ENCODE peak calls at places on chromosomes 16 and 17, in five cellular contexts. X is PC-9, M is IMR-90, R is SK-N-SH, S is fibroblast of lung. L is an unnamed sample.

GRCh38 chr16:55842369-55843104 is 9.6 kb upstream of the CES1 start:
- DNase-seq in X (peak; percentile 18), M (peak; percentile 45), R (peak; percentile 70), S (peak; percentile 61), L (peak; percentile 74)

GRCh38 chr16:86219655-86220445 is 290.5 kb upstream of the FOXF1 start:
- DNase-seq in X (no peak), M (peak; percentile 73), R (no peak), S (peak; percentile 65), L (no peak)

GRCh38 chr16:56311208-56312027 is 113.9 kb downstream of the AMFR start:
- DNase-seq in X (no peak), M (no peak), R (no peak), S (no peak), L (no peak)

GRCh38 chr16:48321307-48322036 is 63.7 kb downstream of the SIAH1 start:
- DNase-seq in X (no peak), M (peak; percentile 85), R (no peak), S (peak; percentile 70), L (no peak)

GRCh38 chr16:82754716-82755513 is 128.1 kb downstream of the CDH13 start:
- DNase-seq in X (no peak), M (no peak), R (no peak), S (no peak), L (no peak)

GRCh38 chr16:3305109-3306068 is at the start of the genes TIGD7 and ZNF75A:
- DNase-seq in X (peak; percentile 86), M (peak; percentile 88), R (peak; percentile 90), S (peak; percentile 93), L (peak; percentile 93)

GRCh38 chr17:40022961-40023541 is 7.8 kb downstream of the CSF3 start:
- DNase-seq in X (peak; percentile 86), M (no peak), R (no peak), S (no peak), L (no peak)

GRCh38 chr17:68433211-68433610 is 24.1 kb downstream of the WIPI1 start:
- DNase-seq in X (no peak), M (no peak), R (no peak), S (no peak), L (no peak)

GRCh38 chr17:77800832-77801231 is 157.7 kb upstream of the TNRC6C start:
- DNase-seq in X (no peak), M (no peak), R (no peak), S (no peak), L (no peak)

GRCh38 chr16:30095166-30096078 is 591 bp downstream of the YPEL3 start:
- DNase-seq in X (no peak), M (no peak), R (no peak), S (no peak), L (peak; percentile 13)

GRCh38 chr17:75152971-75153853 is 1.1 kb downstream of the JPT1 start:
- DNase-seq in X (peak; percentile 45), M (peak; percentile 28), R (peak; percentile 72), S (peak; percentile 26), L (peak; percentile 73)

GRCh38 chr17:73911726-73912359 is 267.6 kb upstream of the SDK2 start:
- DNase-seq in X (no peak), M (no peak), R (no peak), S (no peak), L (no peak)

GRCh38 chr17:73906896-73907600 is 262.8 kb upstream of the SDK2 start:
- DNase-seq in X (no peak), M (no peak), R (no peak), S (no peak), L (no peak)

GRCh38 chr17:73910216-73910615 is 266.0 kb upstream of the SDK2 start:
- DNase-seq in X (no peak), M (no peak), R (no peak), S (no peak), L (no peak)

GRCh38 chr17:73907601-73907910 is 263.3 kb upstream of the SDK2 start:
- DNase-seq in X (no peak), M (no peak), R (no peak), S (no peak), L (no peak)

DNA sequence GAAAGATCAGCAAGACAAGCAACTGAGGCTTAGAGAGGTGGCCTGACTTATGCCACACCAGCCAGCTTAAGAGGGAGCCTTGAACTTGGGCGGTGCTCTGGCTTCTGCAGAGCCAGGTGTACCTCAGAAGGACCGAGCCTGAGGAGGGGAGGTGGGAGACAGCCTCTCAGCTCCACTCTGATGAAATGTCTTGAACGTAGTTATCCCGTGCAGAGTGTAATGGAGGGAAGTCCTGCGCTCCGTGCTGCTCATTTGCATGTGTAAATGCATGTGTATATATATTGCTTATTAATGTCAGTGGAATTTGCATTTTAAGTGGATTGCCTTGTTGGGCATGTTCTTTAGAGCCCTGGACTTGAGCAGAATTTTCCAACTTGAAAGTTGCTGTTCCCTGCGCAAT is 264.9 kb upstream of the SDK2 start:
- DNase-seq in X (no peak), M (no peak), R (no peak), S (no peak), L (no peak)
- H3K27me3 ChIP-seq in X (peaks cover 43% of the 10 kb centered on the region), M (no peaks in the 10 kb centered on the region), R (no peaks in the 10 kb centered on the region), S (no peaks in the 10 kb centered on the region), L (peaks cover 99% of the 10 kb centered on the region)

DNA sequence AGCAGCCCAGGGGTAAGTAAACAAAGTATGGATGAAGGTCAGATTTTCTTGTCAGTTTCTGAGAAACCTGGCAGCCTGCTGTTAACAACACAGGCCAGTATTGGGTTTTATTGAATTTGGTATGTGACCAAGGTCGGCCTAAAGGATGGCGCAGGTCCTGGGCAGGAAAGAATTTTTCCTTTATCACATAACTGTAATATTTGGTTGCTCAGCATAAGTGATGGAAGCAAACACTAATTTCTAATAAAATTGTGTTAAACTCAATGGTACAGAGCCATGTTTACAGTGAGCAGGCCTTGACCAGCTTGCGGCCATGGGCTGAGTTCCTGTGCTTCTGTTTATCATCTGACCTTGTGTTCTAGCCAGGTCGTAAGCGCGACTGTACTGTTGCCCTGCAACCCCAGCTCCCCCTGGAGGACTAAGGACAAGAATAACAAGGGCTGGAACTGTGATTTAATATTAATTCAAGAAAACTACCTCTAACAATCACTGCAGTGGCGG is 10.5 kb downstream of the POLDIP2 start:
- DNase-seq in X (no peak), M (no peak), R (peak; percentile 39), S (peak; percentile 80), L (peak; percentile 21)
- H3K36me3 ChIP-seq in X (peaks cover 24% of the 10 kb centered on the region), M (peaks cover 82% of the 10 kb centered on the region), R (peaks cover 62% of the 10 kb centered on the region), S (peaks cover 47% of the 10 kb centered on the region), L (no peaks in the 10 kb centered on the region)

DNA sequence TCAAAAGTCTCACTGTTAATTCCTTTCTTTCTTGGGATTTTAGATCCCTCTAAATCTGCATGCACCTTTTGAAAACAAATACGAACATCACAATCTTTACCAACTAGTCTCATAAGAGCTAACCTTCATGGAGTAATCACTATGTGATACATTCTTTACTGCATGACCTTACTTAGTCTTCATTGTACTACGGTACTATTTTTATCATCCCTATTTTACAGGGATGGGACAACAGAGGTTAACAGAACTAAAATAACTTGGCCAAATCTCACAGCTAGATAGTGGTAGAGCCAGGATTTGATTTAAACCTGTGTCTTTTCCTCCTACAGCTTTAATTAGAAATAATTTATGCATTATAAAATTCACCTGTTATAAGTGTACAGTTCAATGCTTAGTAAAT is 32.9 kb upstream of the TAOK1 start:
- DNase-seq in X (no peak), M (no peak), R (no peak), S (no peak), L (no peak)
- H2AFZ ChIP-seq in X (no peak overlapping the region), M (no peak overlapping the region), R (no peak overlapping the region), S (no peak overlapping the region), L (no peak overlapping the region)

DNA sequence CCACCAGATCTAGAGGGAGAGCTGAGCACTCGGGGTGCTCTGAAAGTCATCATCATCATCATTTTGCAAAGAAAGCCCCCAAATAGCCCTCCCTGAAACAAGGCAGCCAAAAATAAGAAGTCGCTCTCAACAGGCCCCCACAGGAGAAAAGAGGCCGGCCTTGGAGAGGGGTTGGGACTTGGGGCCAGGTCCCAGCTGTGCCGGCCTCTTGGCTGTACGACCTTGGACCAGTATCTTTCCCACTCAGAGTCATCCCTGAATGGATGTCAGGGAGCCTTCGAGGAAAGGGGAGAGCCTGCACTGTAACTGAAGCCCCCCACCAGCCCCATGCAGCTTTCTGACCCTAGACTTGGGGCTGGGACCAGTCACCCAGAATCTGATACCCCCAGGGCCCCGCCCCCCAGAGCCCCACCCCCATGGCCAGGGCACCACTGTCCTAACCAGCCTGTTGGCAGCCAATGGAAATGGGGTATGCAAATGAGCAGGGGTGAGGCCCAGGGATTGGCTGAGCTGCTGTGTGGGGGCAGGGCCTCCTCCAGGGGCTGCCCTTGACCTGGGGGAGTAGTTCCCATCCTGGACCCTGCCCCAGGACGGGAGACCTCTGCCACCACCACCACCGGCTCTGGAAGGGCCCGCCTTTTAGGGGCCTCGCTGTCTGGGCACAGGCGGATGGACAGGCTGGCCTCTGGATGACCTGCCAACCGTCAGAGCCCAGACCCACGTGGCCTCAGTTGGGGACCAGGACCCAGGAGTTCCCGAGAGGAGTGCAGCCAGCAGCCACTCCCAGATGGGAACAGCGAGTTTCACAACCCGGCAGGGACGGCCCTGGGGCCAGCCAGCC is 15.4 kb downstream of the ZFPM1 start:
- DNase-seq in X (peak; percentile 44), M (peak; percentile 19), R (peak; percentile 89), S (peak; percentile 22), L (peak; percentile 88)
- H3K27me3 ChIP-seq in X (no peaks in the 10 kb centered on the region), M (no peaks in the 10 kb centered on the region), R (no peaks in the 10 kb centered on the region), S (no peaks in the 10 kb centered on the region), L (no peaks in the 10 kb centered on the region)

GRCh38 chr16:1401061-1401757 is 13.3 kb downstream of the UNKL start:
- DNase-seq in X (no peak), M (no peak), R (peak; percentile 27), S (no peak), L (no peak)
- H3K36me3 ChIP-seq in X (no peaks in the 10 kb centered on the region), M (peaks cover 44% of the 10 kb centered on the region), R (no peaks in the 10 kb centered on the region), S (peaks cover 3% of the 10 kb centered on the region), L (no peaks in the 10 kb centered on the region)

GRCh38 chr17:17201907-17202306 is 4.2 kb downstream of the PLD6 start:
- DNase-seq in X (no peak), M (no peak), R (no peak), S (peak; percentile 42), L (no peak)
- H2AFZ ChIP-seq in X (no peak overlapping the region), M (no peak overlapping the region), R (no peak overlapping the region), S (no peak overlapping the region), L (no peak overlapping the region)

GRCh38 chr17:38574712-38575111 is 31.0 kb downstream of the SRCIN1 start:
- DNase-seq in X (no peak), M (no peak), R (no peak), S (no peak), L (no peak)
- H3K27me3 ChIP-seq in X (no peaks in the 10 kb centered on the region), M (peaks cover 99% of the 10 kb centered on the region), R (peaks cover 39% of the 10 kb centered on the region), S (peaks cover 81% of the 10 kb centered on the region), L (peaks cover 94% of the 10 kb centered on the region)

GRCh38 chr17:28744802-28745051 is 916 bp downstream of the TRAF4 start:
- DNase-seq in X (no peak), M (no peak), R (no peak), S (no peak), L (no peak)
- H3K36me3 ChIP-seq in X (peaks cover 18% of the 10 kb centered on the region), M (peaks cover 36% of the 10 kb centered on the region), R (peaks cover 9% of the 10 kb centered on the region), S (peaks cover 21% of the 10 kb centered on the region), L (no peaks in the 10 kb centered on the region)

GRCh38 chr17:62629556-62630364 is 2.3 kb downstream of the MRC2 start:
- DNase-seq in X (no peak), M (no peak), R (peak; percentile 44), S (no peak), L (no peak)
- H2AFZ ChIP-seq in X (no peak overlapping the region), M (peak overlapping the region; percentile 88), R (no peak overlapping the region), S (no peak overlapping the region), L (no peak overlapping the region)